ENCODE peak calls at places on chromosomes 5 and 9, in seven cellular contexts. S, Y, W, I, R, Q and E are unnamed samples.

GRCh38 chr5:119743927-119744326 is 114.6 kb downstream of the FAM170A start:
- DNase-seq in S (peak), W (no peak), I (peak), Y (peak), Q (peak), R (peak), E (peak)

GRCh38 chr5:1185038-1185651 is 16.2 kb upstream of the SLC6A19 start:
- DNase-seq in R (no peak), W (no peak), S (no peak), I (peak), Y (no peak), Q (no peak), E (no peak)

GRCh38 chr9:133374612-133375115 is 1.2 kb downstream of the SURF4 start:
- DNase-seq in Y (no peak), Q (no peak), R (no peak), S (no peak), I (no peak), W (no peak), E (peak)

GRCh38 chr9:29319727-29320513 is 1746.6 kb upstream of the C9orf72 start:
- DNase-seq in R (no peak), W (no peak), Y (no peak), I (no peak), S (no peak), Q (no peak), E (peak)

GRCh38 chr9:70257991-70258691 is 637 bp upstream of the SMC5 start:
- DNase-seq in S (peak), Q (peak), R (no peak), W (peak), I (peak), Y (peak), E (peak)

GRCh38 chr5:139708877-139709586 is 60.9 kb downstream of the CXXC5 start:
- DNase-seq in W (no peak), I (peak), S (no peak), Y (no peak), R (no peak), Q (peak), E (peak)

GRCh38 chr5:138635268-138635667 is 60.1 kb upstream of the HSPA9 start:
- DNase-seq in Q (no peak), Y (no peak), R (no peak), I (no peak), S (no peak), W (peak), E (peak)

GRCh38 chr9:136957901-136958300 is 5.8 kb downstream of the LCN12 start:
- DNase-seq in Y (no peak), S (no peak), I (no peak), Q (no peak), W (no peak), R (no peak), E (no peak)

GRCh38 chr5:140795259-140795641 is 598 bp downstream of the PCDHA2 start:
- DNase-seq in I (no peak), W (no peak), Y (no peak), S (peak), Q (peak), R (peak), E (no peak)

GRCh38 chr5:16108418-16108817 is 71.2 kb downstream of the MARCHF11 start:
- DNase-seq in S (no peak), Q (no peak), W (no peak), R (no peak), Y (no peak), I (no peak), E (no peak)

GRCh38 chr9:27701664-27702063 is 128.4 kb upstream of the C9orf72 start:
- DNase-seq in W (peak), I (no peak), Y (no peak), R (no peak), S (no peak), Q (peak), E (no peak)

GRCh38 chr5:32578362-32578761 is 7.0 kb upstream of the SUB1 start:
- DNase-seq in S (no peak), Q (no peak), I (no peak), W (no peak), R (no peak), Y (no peak), E (no peak)

GRCh38 chr9:113876806-113877236 is 712 bp downstream of the ZNF618 start:
- DNase-seq in Q (peak), W (no peak), R (no peak), S (no peak), I (no peak), Y (no peak), E (peak)

GRCh38 chr5:175859422-175859821 is 12.0 kb upstream of the CPLX2 start:
- DNase-seq in R (no peak), Y (no peak), S (no peak), Q (no peak), W (no peak), I (no peak), E (no peak)

GRCh38 chr5:31235381-31235780 is 41.9 kb downstream of the CDH6 start:
- DNase-seq in R (no peak), S (no peak), Q (peak), W (no peak), Y (no peak), I (no peak), E (no peak)

GRCh38 chr5:140145818-140146522 is 20.2 kb downstream of the IGIP start:
- DNase-seq in S (peak), I (peak), W (peak), Y (no peak), R (peak), Q (no peak), E (peak)

GRCh38 chr5:42583322-42583721 is 160.1 kb downstream of the GHR start:
- DNase-seq in Q (peak), I (peak), Y (no peak), W (peak), S (peak), R (peak), E (peak)

GRCh38 chr5:150286820-150287219 is 2.8 kb downstream of the CAMK2A start:
- DNase-seq in Y (peak), W (no peak), S (peak), Q (no peak), I (peak), R (peak), E (peak)

GRCh38 chr5:108801776-108802175 is 54.1 kb downstream of the FER start:
- DNase-seq in S (no peak), R (peak), Q (peak), Y (peak), W (no peak), I (no peak), E (no peak)

GRCh38 chr5:157172408-157172807 is 6.3 kb upstream of the GARIN3 start:
- DNase-seq in Y (no peak), W (no peak), R (no peak), I (no peak), S (no peak), Q (no peak), E (no peak)

GRCh38 chr5:83313431-83313830 is 158.1 kb upstream of the VCAN start:
- DNase-seq in R (no peak), S (no peak), W (no peak), I (no peak), Q (no peak), Y (no peak), E (no peak)

GRCh38 chr9:6405371-6405770 is 7.6 kb upstream of the UHRF2 start:
- DNase-seq in S (no peak), W (no peak), I (no peak), Y (no peak), Q (no peak), R (no peak), E (no peak)

GRCh38 chr9:124629600-124629999 is 122.4 kb upstream of the NR5A1 start:
- DNase-seq in Y (no peak), Q (no peak), I (no peak), S (no peak), R (no peak), W (no peak), E (peak)

GRCh38 chr9:137405677-137406081 is 17.3 kb downstream of the EXD3 start:
- DNase-seq in I (no peak), Y (no peak), Q (no peak), W (no peak), S (peak), R (no peak), E (no peak)

GRCh38 chr5:109588281-109589035 is 101.3 kb upstream of the MAN2A1 start:
- DNase-seq in Y (no peak), W (no peak), S (no peak), I (no peak), Q (no peak), R (no peak), E (no peak)

GRCh38 chr5:177447611-177448243 is 1.1 kb downstream of the PRR7 start:
- DNase-seq in Y (peak), Q (no peak), W (no peak), I (peak), S (peak), R (peak), E (peak)

GRCh38 chr5:157912621-157913325 is 53.8 kb upstream of the CLINT1 start:
- DNase-seq in R (no peak), I (peak), Q (peak), W (no peak), Y (peak), S (no peak), E (no peak)

GRCh38 chr5:151251001-151251551 is 1.9 kb upstream of the GM2A start:
- DNase-seq in W (no peak), Y (no peak), S (peak), I (peak), Q (no peak), R (no peak), E (no peak)

GRCh38 chr5:155938051-155938450 is 388.9 kb upstream of the SGCD start:
- DNase-seq in R (no peak), Q (no peak), Y (no peak), S (no peak), I (no peak), W (no peak), E (no peak)

GRCh38 chr5:43007911-43008368 is 32.2 kb downstream of the ANXA2R start:
- DNase-seq in S (peak), I (peak), Y (peak), W (peak), Q (peak), R (peak), E (peak)

GRCh38 chr5:2238732-2239131 is 356.0 kb upstream of the IRX4 start:
- DNase-seq in S (no peak), Y (no peak), Q (no peak), I (no peak), W (no peak), R (no peak), E (no peak)

GRCh38 chr9:129918296-129918950 is 83.2 kb downstream of the USP20 start:
- DNase-seq in Y (no peak), Q (no peak), S (no peak), R (no peak), W (no peak), I (peak), E (no peak)

GRCh38 chr9:129919836-129920235 is 84.6 kb downstream of the USP20 start:
- DNase-seq in R (no peak), I (no peak), Y (no peak), Q (no peak), S (no peak), W (no peak), E (no peak)

GRCh38 chr9:129919283-129919682 is 84.0 kb downstream of the USP20 start:
- DNase-seq in Y (no peak), I (no peak), Q (no peak), W (no peak), S (no peak), R (no peak), E (no peak)

DNA sequence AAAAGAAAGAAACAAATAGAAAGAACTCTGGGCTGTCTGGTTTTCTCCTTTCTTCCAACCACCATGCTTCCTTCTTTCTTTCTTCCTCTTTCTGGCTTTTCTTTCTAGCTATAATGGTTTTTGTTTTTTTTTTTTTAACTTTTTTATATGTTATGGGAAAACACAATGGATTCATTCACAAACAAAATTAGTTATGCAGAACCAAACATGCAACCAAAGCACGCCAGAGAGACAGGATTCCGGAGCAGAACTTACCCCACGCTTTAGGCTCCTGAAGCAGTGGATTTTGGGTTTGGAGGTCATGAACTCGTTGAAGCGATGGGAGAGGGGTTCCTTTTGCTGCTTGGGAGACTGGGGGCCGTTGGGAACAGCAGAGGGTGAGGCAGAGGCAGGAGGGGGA is 88.3 kb downstream of the USP20 start:
- DNase-seq in R (no peak), W (no peak), Q (no peak), I (no peak), S (no peak), Y (no peak), E (no peak)
- H3K27ac ChIP-seq in R (no peak), W (no peak), Q (peak), I (no peak), S (no peak), Y (no peak), E (no peak)

DNA sequence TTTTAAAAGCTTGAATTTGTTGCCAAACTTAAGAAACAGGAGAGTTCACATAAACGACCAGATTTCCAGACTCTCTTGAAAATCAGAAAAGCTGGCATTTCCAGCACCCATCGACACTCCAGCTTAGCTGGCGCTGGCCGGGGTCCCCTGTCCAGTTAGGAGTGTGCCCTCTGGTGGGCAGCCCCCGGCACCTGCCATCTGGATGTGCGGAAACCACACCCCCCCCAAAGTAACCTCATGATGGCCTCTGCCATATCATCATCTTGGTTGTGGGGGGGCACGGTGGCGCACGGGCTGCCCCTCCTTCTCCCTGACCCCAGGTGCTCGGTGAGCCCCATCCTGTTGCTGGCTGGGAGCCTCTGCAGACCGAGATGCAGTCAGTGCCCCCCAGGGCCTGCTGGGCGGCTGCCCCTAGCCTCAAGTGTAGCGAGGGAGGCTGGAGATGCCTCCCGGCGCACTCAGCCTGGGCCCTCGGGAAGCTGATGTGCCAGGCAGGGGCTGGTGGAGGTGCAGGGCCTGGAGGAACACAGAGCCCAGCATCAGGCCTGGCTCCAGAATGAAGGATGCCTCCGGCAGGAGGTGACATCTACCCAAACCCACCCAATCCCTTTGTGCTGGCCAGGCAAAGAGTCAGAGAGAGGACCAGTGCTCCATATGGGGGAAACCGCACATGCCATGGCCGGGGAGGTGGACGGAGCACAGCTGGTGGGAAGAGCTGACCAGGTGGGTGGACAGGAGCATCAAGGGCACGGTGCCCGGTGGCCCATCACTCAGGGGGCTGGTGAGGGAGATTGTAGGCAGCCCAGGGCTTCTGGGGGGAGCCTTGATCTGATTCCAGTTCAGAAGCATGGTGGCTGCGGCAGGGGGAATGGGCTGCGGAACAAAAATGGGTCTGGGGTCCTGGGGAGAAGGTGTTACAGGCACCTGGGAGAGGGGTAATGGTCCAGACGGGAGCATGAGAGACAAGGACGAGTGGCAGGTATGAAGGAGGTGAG is 70.6 kb downstream of the ADAMTS2 start:
- DNase-seq in S (no peak), R (no peak), Q (no peak), I (no peak), W (peak), Y (no peak), E (no peak)
- TF ChIP-seq CTCF in S (peak), R (no peak), Q (peak), I (no peak), W (no peak), Y (no peak), E (peak)

DNA sequence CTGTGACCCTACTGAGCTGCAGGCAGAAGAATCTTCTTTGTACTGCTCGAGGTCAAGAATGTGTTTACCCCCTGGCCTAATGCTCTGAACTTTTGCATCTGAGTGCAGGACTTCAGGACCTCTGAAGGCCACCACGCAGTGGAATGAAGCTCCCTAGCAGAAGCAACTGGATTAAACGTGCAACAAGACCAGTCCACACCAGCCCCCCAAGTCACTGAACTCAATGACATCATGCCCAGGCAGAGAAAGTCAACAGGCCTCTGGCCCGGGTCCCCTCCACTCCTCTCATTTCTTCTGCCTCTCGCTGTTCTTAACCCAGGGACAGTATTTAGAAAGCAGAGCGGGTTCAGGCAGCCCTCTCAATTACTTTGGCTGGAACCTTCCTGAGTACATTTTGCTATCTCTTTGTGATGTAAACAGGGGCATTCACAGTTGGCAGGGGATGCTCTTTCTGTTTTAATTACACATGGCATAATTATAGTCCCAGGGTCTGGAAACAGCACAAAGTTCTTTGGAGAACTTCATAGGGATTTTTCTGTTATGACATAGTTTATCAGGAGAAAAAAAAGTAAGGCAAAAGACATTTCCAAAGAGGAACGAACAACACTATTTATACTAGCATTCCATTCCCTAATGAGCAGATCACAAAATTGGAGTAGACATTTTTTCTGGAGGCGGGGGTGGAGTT is 108.2 kb upstream of the SPATA31D4 start:
- DNase-seq in R (no peak), Y (no peak), S (peak), W (no peak), I (no peak), Q (no peak), E (no peak)
- H3K27ac ChIP-seq in R (no peak), Y (no peak), S (no peak), W (no peak), I (no peak), Q (no peak), E (no peak)

GRCh38 chr9:121380941-121381340 is 10.9 kb upstream of the STOM start:
- DNase-seq in I (no peak), Y (no peak), W (no peak), S (no peak), R (no peak), Q (no peak), E (no peak)

GRCh38 chr9:121372239-121372562 is 2.2 kb upstream of the STOM start:
- DNase-seq in W (no peak), S (no peak), Q (no peak), Y (no peak), I (no peak), R (no peak), E (no peak)

GRCh38 chr9:121373401-121373769 is 3.3 kb upstream of the STOM start:
- DNase-seq in R (no peak), S (no peak), Y (no peak), Q (no peak), I (no peak), W (no peak), E (no peak)

GRCh38 chr9:121372563-121373400 is 2.7 kb upstream of the STOM start:
- DNase-seq in Y (peak), W (peak), R (no peak), I (peak), S (no peak), Q (no peak), E (no peak)

GRCh38 chr9:121376214-121376830 is 6.3 kb upstream of the STOM start:
- DNase-seq in S (no peak), I (no peak), Y (no peak), R (no peak), Q (peak), W (no peak), E (peak)
- TF ChIP-seq CTCF in S (peak), I (peak), Y (peak), R (peak), Q (peak), W (peak), E (peak)

GRCh38 chr9:110007477-110008270 is 200.3 kb downstream of the C9orf152 start:
- DNase-seq in R (no peak), I (no peak), S (no peak), Y (peak), Q (no peak), W (no peak), E (no peak)
- H3K27ac ChIP-seq in R (no peak), I (no peak), S (no peak), Y (no peak), Q (no peak), W (no peak), E (no peak)

GRCh38 chr5:115377468-115378217 is 81.2 kb upstream of the CCDC112 start:
- DNase-seq in Q (peak), I (no peak), R (no peak), Y (peak), S (no peak), W (no peak), E (peak)
- TF ChIP-seq CTCF in Q (no peak), I (no peak), R (peak), Y (no peak), S (no peak), W (no peak), E (peak)